ENCODE peak calls at places on chromosomes 1 and 21, in eight cellular contexts. K is Caco-2, B is colonic mucosa, W is IMR-90, C is fibroblast of lung, Z is cardiac muscle cell, G is esophagus squamous epithelium, F is PC-3. X is an unnamed sample.
A peak's percentile ranks its signal among the peaks of the same experiment; 100 is the strongest.

GRCh38 chr1:9289724-9290493 is 2.8 kb upstream of the SPSB1 start:
- DNase-seq in K (no peak), B (no peak), W (peak; percentile 95), C (peak; percentile 86), Z (peak; percentile 92), G (no peak), F (peak; percentile 81), X (no peak)

GRCh38 chr1:119368556-119368955 is at the start of gene HAO2:
- DNase-seq in K (no peak), B (no peak), W (no peak), C (no peak), Z (no peak), G (no peak), F (no peak), X (no peak)

GRCh38 chr1:24501371-24502167 is 1.1 kb upstream of the RCAN3 start:
- DNase-seq in K (no peak), B (peak; percentile 62), W (no peak), C (no peak), Z (peak; percentile 13), G (no peak), F (peak; percentile 41), X (no peak)

GRCh38 chr1:75614455-75615379 is 3.8 kb upstream of the SLC44A5 start:
- DNase-seq in K (no peak), B (peak; percentile 17), W (peak; percentile 4), C (peak; percentile 58), Z (peak; percentile 34), G (no peak), F (peak; percentile 11), X (no peak)

GRCh38 chr1:228781161-228781771 is 46.0 kb downstream of the RHOU start:
- DNase-seq in K (no peak), B (no peak), W (peak; percentile 63), C (no peak), Z (peak; percentile 89), G (no peak), F (no peak), X (no peak)

GRCh38 chr21:35206141-35207125 is 157.3 kb upstream of the RUNX1 start:
- DNase-seq in K (peak; percentile 37), B (no peak), W (peak; percentile 32), C (peak; percentile 42), Z (no peak), G (no peak), F (no peak), X (peak; percentile 33)

GRCh38 chr1:110602466-110602865 is 3.7 kb downstream of the KCNA2 start:
- DNase-seq in K (no peak), B (no peak), W (no peak), C (no peak), Z (no peak), G (no peak), F (no peak), X (no peak)

GRCh38 chr1:86860424-86860823 is 53.5 kb downstream of the SELENOF start:
- DNase-seq in K (no peak), B (no peak), W (no peak), C (no peak), Z (no peak), G (no peak), F (no peak), X (no peak)

GRCh38 chr1:103284270-103284669 is 175.9 kb upstream of the COL11A1 start:
- DNase-seq in K (no peak), B (no peak), W (peak; percentile 13), C (peak; percentile 65), Z (no peak), G (no peak), F (no peak), X (no peak)

GRCh38 chr21:45376459-45377324 is 28.3 kb upstream of the COL18A1 start:
- DNase-seq in K (no peak), B (no peak), W (no peak), C (no peak), Z (no peak), G (no peak), F (no peak), X (no peak)

GRCh38 chr1:201113451-201114244 is 1.4 kb upstream of the CACNA1S start:
- DNase-seq in K (no peak), B (no peak), W (no peak), C (no peak), Z (no peak), G (no peak), F (no peak), X (no peak)
- H3K4me3 ChIP-seq in K (peak overlapping the region; percentile 10), B (peak overlapping the region; percentile 51), W (no peak overlapping the region), C (no peak overlapping the region), Z (no peak overlapping the region), G (peak overlapping the region; percentile 60), F (peak overlapping the region; percentile 73), X (no peak overlapping the region)

DNA sequence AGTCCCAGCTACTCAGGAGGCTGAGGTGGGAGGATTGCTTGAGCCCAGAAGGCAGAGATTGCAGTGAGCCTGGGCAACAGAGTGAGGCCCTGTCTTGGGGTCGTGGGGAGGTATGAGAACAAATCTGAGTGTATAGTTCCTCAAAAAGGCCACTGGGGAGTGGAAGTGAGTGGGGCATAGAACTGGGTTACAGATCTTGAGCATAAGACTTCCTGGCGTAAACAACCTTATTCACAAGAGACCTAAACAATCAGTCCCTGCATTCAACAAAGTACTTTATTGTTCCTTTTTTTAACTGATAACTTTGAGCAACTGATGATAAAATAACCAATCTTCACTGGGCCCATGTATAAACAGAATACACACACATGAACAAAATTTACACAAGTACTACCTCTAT is 72.7 kb upstream of the MUTYH start:
- DNase-seq in K (no peak), B (no peak), W (no peak), C (no peak), Z (no peak), G (no peak), F (no peak), X (no peak)
- TF ChIP-seq CTCF in K (no peak), B (no peak), W (no peak), C (no peak), Z (no peak), G (no peak), F (no peak), X (peak; percentile 5)

DNA sequence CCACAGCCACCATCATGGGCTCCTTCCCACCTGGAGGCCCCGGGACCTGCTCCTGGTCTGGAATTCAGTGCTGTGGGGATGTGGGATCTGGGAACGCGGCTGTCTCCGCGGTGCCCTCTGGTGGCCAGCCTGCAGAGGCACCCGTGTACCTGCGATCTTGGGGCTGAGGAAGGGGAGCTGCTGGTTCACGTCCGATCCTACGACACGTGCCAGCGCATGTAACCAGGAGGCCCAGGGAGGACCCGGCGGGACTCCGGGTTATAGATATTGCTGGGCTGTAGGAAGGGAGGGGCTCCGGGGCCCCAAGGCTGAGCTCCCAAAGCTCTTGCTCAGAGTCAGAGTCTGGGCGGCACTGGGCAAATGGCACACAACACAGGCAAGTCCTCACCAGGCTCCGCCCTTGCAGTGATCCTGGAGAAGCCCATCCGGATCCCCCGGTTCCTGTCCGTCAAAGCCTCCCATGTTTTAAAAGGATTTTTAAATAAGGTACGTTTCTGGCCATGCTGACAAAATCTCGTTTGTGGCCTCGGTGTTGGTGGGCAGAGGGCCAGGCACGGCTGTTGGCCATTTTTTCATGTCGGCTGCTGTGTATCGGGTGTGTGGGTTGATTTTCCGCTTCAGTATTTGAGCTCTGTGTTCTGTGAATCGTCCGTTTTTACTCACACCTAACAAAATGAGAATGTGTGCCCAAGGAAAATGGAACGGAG is 20.1 kb downstream of the FAAP20 start:
- DNase-seq in K (peak; percentile 57), B (peak; percentile 51), W (peak; percentile 54), C (peak; percentile 52), Z (peak; percentile 67), G (no peak), F (peak; percentile 78), X (no peak)
- H3K4me3 ChIP-seq in K (no peak overlapping the region), B (peak overlapping the region; percentile 2), W (no peak overlapping the region), C (peak overlapping the region; percentile 57), Z (no peak overlapping the region), G (peak overlapping the region; percentile 40), F (no peak overlapping the region), X (no peak overlapping the region)

GRCh38 chr1:68213843-68214242 is 18.5 kb downstream of the WLS start:
- DNase-seq in K (no peak), B (peak; percentile 73), W (peak; percentile 58), C (no peak), Z (peak; percentile 89), G (no peak), F (no peak), X (no peak)

GRCh38 chr1:68220420-68220819 is 11.9 kb downstream of the WLS start:
- DNase-seq in K (no peak), B (no peak), W (no peak), C (no peak), Z (no peak), G (no peak), F (no peak), X (no peak)

GRCh38 chr1:68216088-68216487 is 16.2 kb downstream of the WLS start:
- DNase-seq in K (no peak), B (no peak), W (no peak), C (no peak), Z (no peak), G (no peak), F (no peak), X (no peak)

GRCh38 chr1:68218485-68218884 is 13.8 kb downstream of the WLS start:
- DNase-seq in K (peak; percentile 43), B (no peak), W (no peak), C (peak; percentile 69), Z (no peak), G (no peak), F (no peak), X (no peak)

DNA sequence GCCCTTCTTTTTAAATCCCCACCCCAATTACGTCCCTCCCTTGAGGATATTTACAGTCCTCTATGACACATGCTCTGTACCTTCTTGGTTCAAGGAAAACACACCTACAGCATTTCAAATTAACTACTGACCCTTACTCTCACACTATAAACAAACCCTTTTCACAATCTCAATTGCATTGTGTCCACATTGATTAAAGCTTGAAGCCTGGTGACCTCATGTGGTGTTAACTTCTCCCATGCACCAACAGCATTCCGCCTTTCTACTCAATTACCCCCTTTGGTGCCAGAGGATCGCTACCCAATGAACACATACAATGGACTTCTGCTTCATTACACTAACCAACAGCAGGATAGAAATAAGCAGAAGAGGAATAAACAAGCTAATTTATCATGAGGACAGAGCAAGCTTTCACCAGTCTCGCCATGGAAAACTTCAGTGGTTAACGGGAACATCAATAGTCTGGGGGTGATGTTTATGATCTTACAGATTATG is 15.2 kb downstream of the WLS start:
- DNase-seq in K (no peak), B (no peak), W (no peak), C (peak; percentile 78), Z (no peak), G (no peak), F (no peak), X (no peak)
- TF ChIP-seq CTCF in K (no peak), B (no peak), W (no peak), C (no peak), Z (no peak), G (no peak), F (no peak), X (no peak)

DNA sequence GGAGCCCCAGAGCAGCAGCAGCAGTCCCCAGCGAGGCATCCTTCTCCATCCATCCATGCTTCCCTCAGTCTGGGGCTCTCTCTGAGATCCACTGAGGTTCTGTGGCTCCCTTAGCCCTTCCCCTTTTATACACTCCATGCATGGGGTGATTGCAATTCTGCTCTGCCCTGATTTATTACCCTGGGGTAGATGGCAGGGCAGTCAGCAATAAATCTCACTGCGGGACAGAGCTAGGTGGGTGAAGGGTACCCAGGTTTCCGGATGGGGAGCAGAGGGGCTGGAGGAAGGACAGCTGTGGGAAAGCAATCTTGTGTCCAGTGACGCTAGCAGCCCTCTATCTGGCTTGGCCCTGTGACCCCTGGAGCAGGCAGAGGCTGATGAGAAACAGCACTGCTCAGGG is at the start of gene REN:
- DNase-seq in K (no peak), B (no peak), W (no peak), C (no peak), Z (no peak), G (no peak), F (no peak), X (no peak)
- H3K4me3 ChIP-seq in K (no peak within 1 kb of the TSS), B (no peak within 1 kb of the TSS), W (no peak within 1 kb of the TSS), C (no peak within 1 kb of the TSS), Z (no peak within 1 kb of the TSS), G (no peak within 1 kb of the TSS), F (no peak within 1 kb of the TSS), X (no peak within 1 kb of the TSS)